ENCODE peak calls at places on chromosome 11, in four cellular contexts. L, O, V and N are unnamed samples.

GRCh38 chr11:23112390-23112789 is 252.1 kb upstream of the CCDC179 start:
- DNase-seq in L (no peak), V (no peak), O (no peak), N (no peak)

GRCh38 chr11:122207505-122207904 is 91.5 kb upstream of the BLID start:
- DNase-seq in V (no peak), O (no peak), L (no peak), N (no peak)

GRCh38 chr11:127345819-127346459 is 345.4 kb upstream of the KIRREL3 start:
- DNase-seq in L (no peak), O (peak), V (peak), N (no peak)

GRCh38 chr11:8241373-8242112 is 22.1 kb downstream of the LMO1 start:
- DNase-seq in O (no peak), L (no peak), V (no peak), N (no peak)

GRCh38 chr11:14905104-14906033 is 13.3 kb upstream of the CYP2R1 start:
- DNase-seq in L (peak), V (no peak), O (peak), N (no peak)

GRCh38 chr11:128289048-128289447 is 298.3 kb downstream of the ETS1 start:
- DNase-seq in L (peak), O (no peak), V (no peak), N (no peak)

GRCh38 chr11:19116315-19116970 is 525 bp upstream of the ZDHHC13 start:
- DNase-seq in V (no peak), O (no peak), L (no peak), N (no peak)

GRCh38 chr11:6328321-6328720 is 8.0 kb upstream of the CAVIN3 start:
- DNase-seq in O (no peak), L (no peak), V (no peak), N (no peak)

GRCh38 chr11:68340784-68341556 is 28.6 kb downstream of the LRP5 start:
- DNase-seq in O (no peak), L (peak), V (no peak), N (no peak)

GRCh38 chr11:81963018-81963417 is 770.6 kb downstream of the FAM181B start:
- DNase-seq in O (no peak), L (no peak), V (no peak), N (no peak)

GRCh38 chr11:62552931-62553838 is 6.6 kb upstream of the AHNAK start:
- DNase-seq in L (peak), O (peak), V (peak), N (no peak)

GRCh38 chr11:22130462-22131053 is 62.3 kb upstream of the ANO5 start:
- DNase-seq in L (no peak), O (no peak), V (no peak), N (no peak)

GRCh38 chr11:11148104-11148509 is 204.9 kb downstream of the CSNK2A3 start:
- DNase-seq in O (peak), L (no peak), V (peak), N (no peak)

GRCh38 chr11:43790444-43790794 is 90.2 kb upstream of the ALKBH3 start:
- DNase-seq in L (no peak), O (no peak), V (no peak), N (no peak)

GRCh38 chr11:102798012-102798746 is at the start of gene MMP1:
- DNase-seq in L (no peak), V (peak), O (no peak), N (no peak)

GRCh38 chr11:107830915-107831540 is 27.6 kb downstream of the SLC35F2 start:
- DNase-seq in L (no peak), V (no peak), O (no peak), N (no peak)

GRCh38 chr11:10005955-10006525 is 288.0 kb downstream of the SBF2 start:
- DNase-seq in V (no peak), O (no peak), L (no peak), N (no peak)

GRCh38 chr11:80327971-80328614 is 887.3 kb upstream of the TENM4 start:
- DNase-seq in L (no peak), O (no peak), V (no peak), N (no peak)

GRCh38 chr11:131511794-131512193 is 141.4 kb downstream of the NTM start:
- DNase-seq in O (peak), V (no peak), L (no peak), N (no peak)

GRCh38 chr11:45091563-45092392 is 54.7 kb upstream of the PRDM11 start:
- DNase-seq in L (no peak), V (no peak), O (no peak), N (no peak)